ENCODE peak calls at places on chromosomes 7 and 10, in nine cellular contexts. M is left lung; H is activated CD4-positive, CD25-positive, alpha-beta regulatory T cell treated with anti-CD3 and anti-CD28 coated beads, Interleukin-2, amount 50 U/mL, for 24 hours; O is HCT116; Q is activated CD8-positive, alpha-beta memory T cell treated with anti-CD3 and anti-CD28 coated beads, Interleukin-2, amount 10 ng/mL, durations not matched to agents 7 days and 5 days; Z is K562; Y is gastrocnemius medialis; T is aorta; G is foreskin keratinocyte. B is an unnamed sample.

GRCh38 chr7:82247814-82248433 is 195.7 kb downstream of the CACNA2D1 start:
- ATAC-seq in M (peak), H (no peak), O (peak), Q (no peak), Z (no peak), Y (no peak), T (no peak), G (peak), B (no peak)

GRCh38 chr7:99033765-99034164 is 110.1 kb downstream of the SMURF1 start:
- ATAC-seq in M (no peak), H (no peak), O (no peak), Q (no peak), Z (peak), Y (no peak), T (no peak), G (no peak), B (no peak)

GRCh38 chr10:60522617-60523016 is 132.9 kb upstream of the ANK3 start:
- ATAC-seq in M (no peak), H (no peak), O (no peak), Q (no peak), Z (no peak), Y (no peak), T (no peak), G (no peak), B (no peak)

GRCh38 chr7:5695709-5696345 is 85.6 kb downstream of the RNF216 start:
- ATAC-seq in M (peak), H (no peak), O (no peak), Q (no peak), Z (no peak), Y (no peak), T (peak), G (no peak), B (no peak)

GRCh38 chr7:6623589-6624245 is 8.3 kb downstream of the ZNF853 start:
- ATAC-seq in M (no peak), H (peak), O (no peak), Q (peak), Z (peak), Y (no peak), T (no peak), G (no peak), B (peak)

GRCh38 chr7:516606-517456 is 2.8 kb downstream of the PDGFA start:
- ATAC-seq in M (no peak), H (no peak), O (peak), Q (no peak), Z (no peak), Y (peak), T (no peak), G (peak), B (peak)

GRCh38 chr10:105138287-105138854 is 497.3 kb downstream of the SORCS3 start:
- ATAC-seq in M (no peak), H (no peak), O (no peak), Q (no peak), Z (no peak), Y (no peak), T (no peak), G (no peak), B (no peak)

GRCh38 chr10:79608505-79609375 is 2.0 kb upstream of the SFTPA1 start:
- ATAC-seq in M (peak), H (peak), O (peak), Q (peak), Z (peak), Y (no peak), T (no peak), G (peak), B (peak)

GRCh38 chr7:107122483-107122882 is 46.3 kb upstream of the HBP1 start:
- ATAC-seq in M (peak), H (no peak), O (no peak), Q (no peak), Z (no peak), Y (no peak), T (no peak), G (no peak), B (no peak)

GRCh38 chr10:127877116-127877515 is 15.6 kb downstream of the CLRN3 start:
- ATAC-seq in M (no peak), H (no peak), O (no peak), Q (peak), Z (no peak), Y (no peak), T (no peak), G (no peak), B (peak)

GRCh38 chr7:128937647-128938523 is at the start of gene IRF5:
- ATAC-seq in M (peak), H (peak), O (peak), Q (peak), Z (no peak), Y (no peak), T (peak), G (peak), B (peak)

GRCh38 chr7:130918129-130919052 is 184.4 kb upstream of the KLF14 start:
- ATAC-seq in M (no peak), H (peak), O (no peak), Q (no peak), Z (no peak), Y (peak), T (no peak), G (no peak), B (peak)

GRCh38 chr7:22561356-22561755 is 61.4 kb upstream of the STEAP1B start:
- ATAC-seq in M (peak), H (no peak), O (no peak), Q (no peak), Z (no peak), Y (peak), T (peak), G (peak), B (no peak)

GRCh38 chr7:9453521-9453920 is 1020.1 kb downstream of the NXPH1 start:
- ATAC-seq in M (no peak), H (no peak), O (no peak), Q (no peak), Z (no peak), Y (no peak), T (no peak), G (no peak), B (no peak)

GRCh38 chr7:51160990-51161615 is 155.5 kb downstream of the COBL start:
- ATAC-seq in M (peak), H (peak), O (peak), Q (no peak), Z (peak), Y (peak), T (peak), G (peak), B (peak)

GRCh38 chr7:88344956-88345832 is 38.5 kb upstream of the STEAP4 start:
- ATAC-seq in M (peak), H (no peak), O (peak), Q (peak), Z (peak), Y (no peak), T (peak), G (peak), B (no peak)

GRCh38 chr10:121574519-121575170 is 23.6 kb downstream of the FGFR2 start:
- ATAC-seq in M (peak), H (no peak), O (no peak), Q (no peak), Z (no peak), Y (no peak), T (no peak), G (peak), B (no peak)

GRCh38 chr7:50497068-50497642 is 47.0 kb upstream of the FIGNL1 start:
- ATAC-seq in M (peak), H (no peak), O (no peak), Q (no peak), Z (peak), Y (no peak), T (no peak), G (no peak), B (no peak)

GRCh38 chr7:127927339-127927679 is 103.9 kb downstream of the LRRC4 start:
- ATAC-seq in M (no peak), H (no peak), O (no peak), Q (no peak), Z (no peak), Y (no peak), T (no peak), G (no peak), B (no peak)

GRCh38 chr7:91565499-91566331 is 301.5 kb downstream of the FZD1 start:
- ATAC-seq in M (peak), H (no peak), O (no peak), Q (no peak), Z (no peak), Y (no peak), T (peak), G (no peak), B (no peak)

GRCh38 chr10:6578221-6579192 is 1.6 kb downstream of the PRKCQ start:
- ATAC-seq in M (no peak), H (no peak), O (no peak), Q (peak), Z (no peak), Y (no peak), T (no peak), G (no peak), B (no peak)

GRCh38 chr7:72447465-72448204 is 35.5 kb upstream of the CALN1 start:
- ATAC-seq in M (no peak), H (no peak), O (no peak), Q (no peak), Z (no peak), Y (no peak), T (peak), G (no peak), B (no peak)

GRCh38 chr7:6178273-6179029 is 94.0 kb downstream of the CYTH3 start:
- ATAC-seq in M (peak), H (no peak), O (no peak), Q (no peak), Z (peak), Y (peak), T (peak), G (no peak), B (no peak)

GRCh38 chr7:70044064-70044463 is 445.8 kb downstream of the AUTS2 start:
- ATAC-seq in M (no peak), H (no peak), O (no peak), Q (no peak), Z (no peak), Y (peak), T (no peak), G (no peak), B (no peak)

GRCh38 chr10:110398419-110399162 is 93.9 kb upstream of the SMNDC1 start:
- ATAC-seq in M (peak), H (no peak), O (peak), Q (no peak), Z (no peak), Y (no peak), T (peak), G (peak), B (no peak)

GRCh38 chr7:11436317-11436716 is 395.7 kb downstream of the THSD7A start:
- ATAC-seq in M (peak), H (no peak), O (no peak), Q (no peak), Z (no peak), Y (no peak), T (no peak), G (peak), B (no peak)

GRCh38 chr7:98223898-98224700 is 12.9 kb downstream of the BHLHA15 start:
- ATAC-seq in M (no peak), H (no peak), O (no peak), Q (peak), Z (no peak), Y (no peak), T (peak), G (peak), B (no peak)

GRCh38 chr10:45514283-45515270 is 140.6 kb downstream of the ALOX5 start:
- ATAC-seq in M (no peak), H (no peak), O (no peak), Q (no peak), Z (no peak), Y (no peak), T (no peak), G (peak), B (no peak)

GRCh38 chr7:36208997-36209813 is 56.2 kb downstream of the EEPD1 start:
- ATAC-seq in M (no peak), H (peak), O (no peak), Q (no peak), Z (peak), Y (peak), T (no peak), G (peak), B (peak)

GRCh38 chr10:110609592-110609991 is 34.5 kb upstream of the RBM20 start:
- ATAC-seq in M (peak), H (no peak), O (peak), Q (no peak), Z (no peak), Y (peak), T (no peak), G (peak), B (no peak)

GRCh38 chr7:2383543-2384274 is 19.7 kb upstream of the CHST12 start:
- ATAC-seq in M (no peak), H (no peak), O (peak), Q (no peak), Z (no peak), Y (no peak), T (no peak), G (no peak), B (no peak)

GRCh38 chr7:80403686-80404241 is 108.1 kb downstream of the GNAT3 start:
- ATAC-seq in M (no peak), H (no peak), O (no peak), Q (no peak), Z (no peak), Y (no peak), T (no peak), G (no peak), B (no peak)

GRCh38 chr7:47326808-47327207 is 255.1 kb downstream of the TNS3 start:
- ATAC-seq in M (peak), H (no peak), O (no peak), Q (no peak), Z (no peak), Y (peak), T (peak), G (no peak), B (no peak)

GRCh38 chr10:28890121-28890950 is 213.0 kb downstream of the BAMBI start:
- ATAC-seq in M (no peak), H (no peak), O (no peak), Q (no peak), Z (peak), Y (peak), T (no peak), G (no peak), B (peak)

B was measured in activated T-helper 17 cell treated with anti-CD3 and anti-CD28 coated beads, Interleukin-2, amount 50 U/mL, for 72 hours.